ENCODE peak calls at places on chromosomes 11 and 22, in nine cellular contexts. One of them, this sample, is unnamed.

GRCh38 chr11:123473941-123474668 is 44.0 kb downstream of the GRAMD1B start:
- DNase-seq in NCI-H1092: no peak
- DNase-seq in C1 segment of cervical spinal cord: no peak
- DNase-seq in activated T-helper 2 cell treated with anti-CD3 and anti-CD28 coated beads, Interferon-gamma antibody, Interleukin-2, Interleukin-4, amounts not matched to agents 10 μg/mL and 5 μg/mL and 100 μg/mL, durations not matched to agents 14 hours and 24 hours and 36 hours: no peak
- DNase-seq in GM19239: no peak
- DNase-seq in psoas muscle: no peak
- DNase-seq in epithelial cell of prostate: peak
- DNase-seq in T-helper 2 cell: no peak
- DNase-seq in iPS-NIHi11: no peak
- DNase-seq in this sample: no peak

GRCh38 chr11:15843309-15843857 is 513.0 kb downstream of the SOX6 start:
- DNase-seq in NCI-H1092: peak
- DNase-seq in psoas muscle: no peak
- DNase-seq in epithelial cell of prostate: no peak
- DNase-seq in iPS-NIHi11: peak
- DNase-seq in GM19239: no peak
- DNase-seq in activated T-helper 2 cell treated with anti-CD3 and anti-CD28 coated beads, Interferon-gamma antibody, Interleukin-2, Interleukin-4, amounts not matched to agents 10 μg/mL and 5 μg/mL and 100 μg/mL, durations not matched to agents 14 hours and 24 hours and 36 hours: no peak
- DNase-seq in C1 segment of cervical spinal cord: peak
- DNase-seq in T-helper 2 cell: no peak
- DNase-seq in this sample: no peak

GRCh38 chr11:14506532-14506931 is 6.9 kb upstream of the COPB1 start:
- DNase-seq in C1 segment of cervical spinal cord: no peak
- DNase-seq in NCI-H1092: no peak
- DNase-seq in activated T-helper 2 cell treated with anti-CD3 and anti-CD28 coated beads, Interferon-gamma antibody, Interleukin-2, Interleukin-4, amounts not matched to agents 10 μg/mL and 5 μg/mL and 100 μg/mL, durations not matched to agents 14 hours and 24 hours and 36 hours: no peak
- DNase-seq in psoas muscle: no peak
- DNase-seq in iPS-NIHi11: no peak
- DNase-seq in T-helper 2 cell: no peak
- DNase-seq in epithelial cell of prostate: no peak
- DNase-seq in GM19239: no peak
- DNase-seq in this sample: no peak

GRCh38 chr22:45268958-45269844 is 15.5 kb upstream of the UPK3A start:
- DNase-seq in iPS-NIHi11: peak
- DNase-seq in GM19239: peak
- DNase-seq in psoas muscle: peak
- DNase-seq in activated T-helper 2 cell treated with anti-CD3 and anti-CD28 coated beads, Interferon-gamma antibody, Interleukin-2, Interleukin-4, amounts not matched to agents 10 μg/mL and 5 μg/mL and 100 μg/mL, durations not matched to agents 14 hours and 24 hours and 36 hours: peak
- DNase-seq in T-helper 2 cell: peak
- DNase-seq in epithelial cell of prostate: no peak
- DNase-seq in NCI-H1092: peak
- DNase-seq in C1 segment of cervical spinal cord: peak
- DNase-seq in this sample: no peak

GRCh38 chr11:67484847-67485311 is 2.1 kb downstream of the AIP start:
- DNase-seq in activated T-helper 2 cell treated with anti-CD3 and anti-CD28 coated beads, Interferon-gamma antibody, Interleukin-2, Interleukin-4, amounts not matched to agents 10 μg/mL and 5 μg/mL and 100 μg/mL, durations not matched to agents 14 hours and 24 hours and 36 hours: peak
- DNase-seq in iPS-NIHi11: no peak
- DNase-seq in C1 segment of cervical spinal cord: peak
- DNase-seq in T-helper 2 cell: peak
- DNase-seq in psoas muscle: no peak
- DNase-seq in epithelial cell of prostate: no peak
- DNase-seq in GM19239: no peak
- DNase-seq in NCI-H1092: no peak
- DNase-seq in this sample: no peak

GRCh38 chr11:93089474-93090102 is 108.2 kb downstream of the SLC36A4 start:
- DNase-seq in NCI-H1092: peak
- DNase-seq in epithelial cell of prostate: no peak
- DNase-seq in psoas muscle: no peak
- DNase-seq in C1 segment of cervical spinal cord: peak
- DNase-seq in activated T-helper 2 cell treated with anti-CD3 and anti-CD28 coated beads, Interferon-gamma antibody, Interleukin-2, Interleukin-4, amounts not matched to agents 10 μg/mL and 5 μg/mL and 100 μg/mL, durations not matched to agents 14 hours and 24 hours and 36 hours: no peak
- DNase-seq in GM19239: no peak
- DNase-seq in T-helper 2 cell: no peak
- DNase-seq in iPS-NIHi11: peak
- DNase-seq in this sample: no peak

GRCh38 chr11:57568330-57568766 is 876 bp upstream of the UBE2L6 start:
- DNase-seq in psoas muscle: no peak
- DNase-seq in GM19239: no peak
- DNase-seq in iPS-NIHi11: no peak
- DNase-seq in epithelial cell of prostate: no peak
- DNase-seq in activated T-helper 2 cell treated with anti-CD3 and anti-CD28 coated beads, Interferon-gamma antibody, Interleukin-2, Interleukin-4, amounts not matched to agents 10 μg/mL and 5 μg/mL and 100 μg/mL, durations not matched to agents 14 hours and 24 hours and 36 hours: peak
- DNase-seq in NCI-H1092: no peak
- DNase-seq in C1 segment of cervical spinal cord: no peak
- DNase-seq in T-helper 2 cell: peak
- DNase-seq in this sample: peak

GRCh38 chr11:29159552-29160465 is 857.0 kb downstream of the KCNA4 start:
- DNase-seq in NCI-H1092: peak
- DNase-seq in iPS-NIHi11: peak
- DNase-seq in C1 segment of cervical spinal cord: peak
- DNase-seq in activated T-helper 2 cell treated with anti-CD3 and anti-CD28 coated beads, Interferon-gamma antibody, Interleukin-2, Interleukin-4, amounts not matched to agents 10 μg/mL and 5 μg/mL and 100 μg/mL, durations not matched to agents 14 hours and 24 hours and 36 hours: no peak
- DNase-seq in T-helper 2 cell: no peak
- DNase-seq in epithelial cell of prostate: no peak
- DNase-seq in GM19239: peak
- DNase-seq in psoas muscle: no peak
- DNase-seq in this sample: peak

GRCh38 chr11:46916669-46917108 is 1.7 kb downstream of the LRP4 start:
- DNase-seq in T-helper 2 cell: no peak
- DNase-seq in iPS-NIHi11: peak
- DNase-seq in epithelial cell of prostate: no peak
- DNase-seq in NCI-H1092: peak
- DNase-seq in GM19239: no peak
- DNase-seq in psoas muscle: peak
- DNase-seq in C1 segment of cervical spinal cord: peak
- DNase-seq in activated T-helper 2 cell treated with anti-CD3 and anti-CD28 coated beads, Interferon-gamma antibody, Interleukin-2, Interleukin-4, amounts not matched to agents 10 μg/mL and 5 μg/mL and 100 μg/mL, durations not matched to agents 14 hours and 24 hours and 36 hours: no peak
- DNase-seq in this sample: no peak

GRCh38 chr11:120974980-120975379 is 48.9 kb upstream of the TBCEL start:
- DNase-seq in T-helper 2 cell: no peak
- DNase-seq in epithelial cell of prostate: no peak
- DNase-seq in iPS-NIHi11: no peak
- DNase-seq in activated T-helper 2 cell treated with anti-CD3 and anti-CD28 coated beads, Interferon-gamma antibody, Interleukin-2, Interleukin-4, amounts not matched to agents 10 μg/mL and 5 μg/mL and 100 μg/mL, durations not matched to agents 14 hours and 24 hours and 36 hours: no peak
- DNase-seq in NCI-H1092: no peak
- DNase-seq in GM19239: no peak
- DNase-seq in C1 segment of cervical spinal cord: no peak
- DNase-seq in psoas muscle: no peak
- DNase-seq in this sample: no peak

GRCh38 chr22:24051568-24051967 is 40.5 kb downstream of the CABIN1 start:
- DNase-seq in NCI-H1092: no peak
- DNase-seq in psoas muscle: no peak
- DNase-seq in iPS-NIHi11: no peak
- DNase-seq in C1 segment of cervical spinal cord: no peak
- DNase-seq in epithelial cell of prostate: no peak
- DNase-seq in T-helper 2 cell: no peak
- DNase-seq in GM19239: no peak
- DNase-seq in activated T-helper 2 cell treated with anti-CD3 and anti-CD28 coated beads, Interferon-gamma antibody, Interleukin-2, Interleukin-4, amounts not matched to agents 10 μg/mL and 5 μg/mL and 100 μg/mL, durations not matched to agents 14 hours and 24 hours and 36 hours: no peak
- DNase-seq in this sample: no peak

This sample was measured in DMS 273 treated with DMSO at 0.1 percent for 48 hours.